ENCODE peak calls at places on chromosome 6, in seven cellular contexts. R is psoas muscle, Q is heart right ventricle, D is A549, P is WTC11, G is uterus, X is GM23338. U is an unnamed sample.

GRCh38 chr6:42269553-42269952 is 51.9 kb upstream of the MRPS10 start:
- DNase-seq in R (no peak), Q (no peak), D (no peak), P (no peak), G (no peak), X (no peak), U (no peak)

GRCh38 chr6:134217110-134217509 is 100.8 kb downstream of the SGK1 start:
- DNase-seq in R (no peak), Q (no peak), D (no peak), P (no peak), G (no peak), X (no peak), U (no peak)

GRCh38 chr6:92690997-92691599 is 728.3 kb downstream of the EPHA7 start:
- DNase-seq in R (no peak), Q (no peak), D (no peak), P (no peak), G (no peak), X (no peak), U (no peak)

GRCh38 chr6:149273318-149273717 is 44.2 kb upstream of the TAB2 start:
- DNase-seq in R (no peak), Q (no peak), D (no peak), P (no peak), G (no peak), X (no peak), U (no peak)

GRCh38 chr6:5752282-5752681 is 254.4 kb downstream of the NRN1 start:
- DNase-seq in R (no peak), Q (no peak), D (no peak), P (no peak), G (no peak), X (peak), U (no peak)

GRCh38 chr6:35929601-35930000 is 8.7 kb upstream of the SRPK1 start:
- DNase-seq in R (no peak), Q (no peak), D (no peak), P (no peak), G (no peak), X (no peak), U (no peak)

GRCh38 chr6:149851461-149851860 is 12.7 kb downstream of the LRP11 start:
- DNase-seq in R (no peak), Q (no peak), D (no peak), P (no peak), G (no peak), X (no peak), U (no peak)

GRCh38 chr6:33826537-33826936 is 22.7 kb upstream of the MLN start:
- DNase-seq in R (no peak), Q (no peak), D (no peak), P (no peak), G (no peak), X (no peak), U (no peak)

GRCh38 chr6:113094781-113095180 is 747.7 kb downstream of the RFPL4B start:
- DNase-seq in R (no peak), Q (no peak), D (no peak), P (no peak), G (no peak), X (no peak), U (no peak)

GRCh38 chr6:90383212-90383611 is 86.6 kb upstream of the BACH2 start:
- DNase-seq in R (no peak), Q (no peak), D (no peak), P (no peak), G (no peak), X (no peak), U (no peak)

GRCh38 chr6:127918506-127919427 is 17.9 kb upstream of the THEMIS start:
- DNase-seq in R (no peak), Q (no peak), D (no peak), P (no peak), G (no peak), X (no peak), U (no peak)

GRCh38 chr6:76230711-76231110 is 158.2 kb upstream of the IMPG1 start:
- DNase-seq in R (no peak), Q (no peak), D (no peak), P (peak), G (no peak), X (peak), U (no peak)

GRCh38 chr6:81906041-81906440 is 153.6 kb upstream of the TENT5A start:
- DNase-seq in R (no peak), Q (no peak), D (no peak), P (no peak), G (no peak), X (no peak), U (no peak)

GRCh38 chr6:72552938-72553337 is 68.9 kb upstream of the KCNQ5 start:
- DNase-seq in R (no peak), Q (no peak), D (no peak), P (no peak), G (no peak), X (no peak), U (no peak)

GRCh38 chr6:37485259-37485658 is 14.4 kb downstream of the CCDC167 start:
- DNase-seq in R (no peak), Q (no peak), D (peak), P (peak), G (no peak), X (peak), U (peak)

GRCh38 chr6:163602851-163603250 is 188.3 kb downstream of the QKI start:
- DNase-seq in R (no peak), Q (no peak), D (no peak), P (no peak), G (no peak), X (no peak), U (no peak)

GRCh38 chr6:108559884-108560462 is 744 bp upstream of the FOXO3 start:
- DNase-seq in R (peak), Q (peak), D (no peak), P (peak), G (peak), X (peak), U (peak)

GRCh38 chr6:20661721-20662120 is 127.5 kb downstream of the CDKAL1 start:
- DNase-seq in R (no peak), Q (no peak), D (no peak), P (no peak), G (no peak), X (peak), U (no peak)

GRCh38 chr6:155100087-155100486 is 105.0 kb downstream of the TIAM2 start:
- DNase-seq in R (peak), Q (peak), D (no peak), P (no peak), G (no peak), X (no peak), U (no peak)

GRCh38 chr6:24357336-24358218 is at the start of gene DCDC2:
- DNase-seq in R (peak), Q (no peak), D (peak), P (peak), G (no peak), X (peak), U (peak)

GRCh38 chr6:159728552-159728951 is 1.2 kb downstream of the WTAP start:
- DNase-seq in R (no peak), Q (no peak), D (no peak), P (no peak), G (no peak), X (no peak), U (no peak)

GRCh38 chr6:129104131-129104530 is 221.2 kb downstream of the LAMA2 start:
- DNase-seq in R (no peak), Q (no peak), D (no peak), P (no peak), G (no peak), X (no peak), U (no peak)

GRCh38 chr6:96939019-96939805 is 14.7 kb downstream of the KLHL32 start:
- DNase-seq in R (no peak), Q (no peak), D (no peak), P (no peak), G (no peak), X (no peak), U (no peak)

GRCh38 chr6:6646384-6646783 is 57.9 kb downstream of the LY86 start:
- DNase-seq in R (no peak), Q (no peak), D (no peak), P (no peak), G (no peak), X (no peak), U (no peak)

GRCh38 chr6:118784641-118785164 is 109.2 kb upstream of the ASF1A start:
- DNase-seq in R (no peak), Q (no peak), D (no peak), P (no peak), G (peak), X (no peak), U (no peak)

GRCh38 chr6:17042422-17043147 is 59.3 kb upstream of the STMND1 start:
- DNase-seq in R (no peak), Q (peak), D (peak), P (peak), G (no peak), X (peak), U (peak)

GRCh38 chr6:111573118-111573883 is 32.4 kb downstream of the TRAF3IP2 start:
- DNase-seq in R (no peak), Q (no peak), D (no peak), P (no peak), G (no peak), X (no peak), U (no peak)

GRCh38 chr6:18309046-18309445 is 44.7 kb upstream of the DEK start:
- DNase-seq in R (no peak), Q (no peak), D (no peak), P (no peak), G (no peak), X (no peak), U (no peak)

GRCh38 chr6:121856296-121856695 is 420.9 kb downstream of the GJA1 start:
- DNase-seq in R (no peak), Q (no peak), D (no peak), P (no peak), G (no peak), X (no peak), U (no peak)

GRCh38 chr6:79030023-79030422 is 48.0 kb downstream of the PHIP start:
- DNase-seq in R (no peak), Q (no peak), D (no peak), P (no peak), G (no peak), X (no peak), U (no peak)

GRCh38 chr6:151300267-151300930 is 60.6 kb downstream of the AKAP12 start:
- DNase-seq in R (no peak), Q (no peak), D (no peak), P (no peak), G (no peak), X (no peak), U (no peak)

DNA sequence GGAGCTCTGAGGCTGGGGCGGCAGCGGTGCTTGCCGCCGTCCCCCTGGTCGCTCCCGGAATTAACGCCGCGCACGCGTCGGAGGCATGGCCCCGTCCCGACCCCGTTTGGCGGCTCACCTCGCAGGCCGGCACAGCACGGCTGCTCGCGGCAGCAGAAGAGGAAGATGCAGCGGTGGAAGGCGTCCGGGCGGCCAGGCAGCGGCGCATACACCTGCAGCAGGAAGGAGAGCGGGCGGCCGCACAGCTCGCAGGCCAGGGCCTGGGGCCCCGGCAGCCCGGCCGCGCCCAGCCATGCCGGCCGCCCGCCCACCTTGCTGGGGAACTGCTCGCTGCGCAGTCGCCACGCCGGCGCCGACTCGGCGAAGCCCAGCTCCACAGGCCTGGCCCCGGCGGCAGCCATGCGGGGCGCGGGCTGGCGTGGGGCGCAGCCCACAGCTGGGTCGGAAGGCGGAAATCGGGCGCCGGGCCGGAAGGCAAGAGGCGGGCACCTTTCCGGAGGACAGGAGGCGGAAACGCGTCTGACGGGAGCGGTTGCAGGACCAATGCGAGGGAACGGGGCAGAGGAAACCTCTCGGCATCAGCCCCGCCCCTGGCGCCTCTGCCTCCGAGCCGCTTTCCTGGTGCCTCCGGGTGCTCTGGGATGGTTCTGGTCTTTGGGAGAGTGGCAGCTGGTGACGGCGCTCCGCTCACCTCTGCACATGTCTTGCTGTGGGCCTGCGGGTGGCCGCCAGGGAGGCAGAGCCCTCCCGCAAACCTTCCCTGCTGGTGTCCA is at the start of gene PDCD2:
- DNase-seq in R (peak), Q (peak), D (peak), P (peak), G (peak), X (peak), U (peak)
- TF ChIP-seq CTCF in R (no peak), Q (no peak), D (no peak), P (no peak), G (peak), X (no peak), U (no peak)

DNA sequence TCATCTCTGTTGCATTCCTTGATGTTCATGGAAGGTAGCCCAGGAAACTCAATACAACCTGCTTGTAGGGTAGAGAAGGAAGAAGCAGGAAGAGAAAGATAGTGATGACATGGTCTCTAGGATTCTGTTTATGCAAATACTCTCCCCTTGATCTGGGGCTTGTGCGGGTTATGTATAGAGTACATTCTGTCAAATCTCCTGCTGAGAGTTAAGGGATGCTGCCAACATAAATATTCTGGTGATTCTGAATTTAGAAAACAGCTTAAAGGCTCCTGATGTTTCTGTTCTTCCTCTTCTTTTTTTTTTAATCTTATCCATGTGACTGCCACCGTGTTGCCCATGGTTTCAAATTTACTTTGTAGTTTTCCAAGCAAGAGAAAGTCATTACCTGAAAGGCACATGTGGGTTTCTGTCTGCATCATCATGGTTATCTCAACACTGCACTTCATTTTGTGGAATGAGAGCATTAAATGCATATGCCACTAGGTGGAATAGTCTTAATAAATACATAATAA is 150.6 kb downstream of the RPS12 start:
- DNase-seq in R (no peak), Q (no peak), D (no peak), P (no peak), G (no peak), X (no peak), U (no peak)
- TF ChIP-seq CTCF in R (no peak), Q (no peak), D (no peak), P (no peak), G (no peak), X (no peak), U (no peak)

GRCh38 chr6:157322792-157323113 is 566 bp downstream of the TMEM242 start:
- DNase-seq in R (no peak), Q (no peak), D (no peak), P (no peak), G (no peak), X (no peak), U (no peak)

GRCh38 chr6:157325069-157325805 is 1.9 kb upstream of the TMEM242 start:
- DNase-seq in R (no peak), Q (no peak), D (no peak), P (no peak), G (no peak), X (no peak), U (no peak)

GRCh38 chr6:157323924-157324276 is 581 bp upstream of the TMEM242 start:
- DNase-seq in R (peak), Q (peak), D (peak), P (peak), G (peak), X (peak), U (peak)

GRCh38 chr6:157326979-157327378 is 3.7 kb upstream of the TMEM242 start:
- DNase-seq in R (no peak), Q (no peak), D (no peak), P (no peak), G (no peak), X (no peak), U (no peak)

GRCh38 chr6:157323114-157323923 is at the start of gene TMEM242:
- DNase-seq in R (peak), Q (peak), D (peak), P (peak), G (peak), X (peak), U (peak)
- TF ChIP-seq CTCF in R (peak), Q (peak), D (no peak), P (no peak), G (peak), X (no peak), U (peak)

GRCh38 chr6:44111434-44112417 is 15.5 kb downstream of the MRPL14 start:
- DNase-seq in R (no peak), Q (no peak), D (no peak), P (no peak), G (no peak), X (no peak), U (no peak)

GRCh38 chr6:44110966-44111365 is 16.3 kb downstream of the MRPL14 start:
- DNase-seq in R (no peak), Q (no peak), D (no peak), P (no peak), G (no peak), X (no peak), U (no peak)

GRCh38 chr6:44115866-44116265 is 11.4 kb downstream of the MRPL14 start:
- DNase-seq in R (no peak), Q (no peak), D (no peak), P (no peak), G (no peak), X (no peak), U (no peak)

GRCh38 chr6:44110005-44110681 is 17.1 kb downstream of the MRPL14 start:
- DNase-seq in R (peak), Q (peak), D (no peak), P (no peak), G (no peak), X (no peak), U (no peak)

DNA sequence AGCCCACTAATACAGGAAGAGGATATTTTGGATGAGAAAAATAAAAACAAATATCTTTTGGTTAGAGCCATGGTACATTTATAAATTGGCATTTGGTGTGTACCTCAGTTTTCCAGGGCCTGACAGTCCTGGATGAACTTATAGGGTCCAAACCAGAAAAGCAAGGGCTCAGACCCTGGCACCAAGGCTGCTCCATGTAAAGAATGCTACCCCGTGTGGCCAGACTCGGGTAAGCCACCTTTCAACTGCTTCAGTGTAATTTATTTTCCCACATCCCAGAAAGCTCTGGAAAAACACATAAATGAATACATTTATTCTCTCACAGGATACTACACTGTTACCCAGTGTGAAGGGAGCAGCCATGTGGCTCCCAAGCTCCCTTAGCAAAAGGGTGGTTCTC is 13.9 kb downstream of the MRPL14 start:
- DNase-seq in R (no peak), Q (no peak), D (peak), P (no peak), G (no peak), X (peak), U (no peak)
- TF ChIP-seq CTCF in R (peak), Q (no peak), D (no peak), P (no peak), G (no peak), X (peak), U (peak)

GRCh38 chr6:137878810-137879285 is 11.8 kb downstream of the TNFAIP3 start:
- DNase-seq in R (peak), Q (peak), D (no peak), P (peak), G (no peak), X (peak), U (peak)
- TF ChIP-seq CTCF in R (no peak), Q (no peak), D (no peak), P (no peak), G (no peak), X (peak), U (no peak)